ENCODE peak calls at places on chromosomes 4 and X, in seven cellular contexts. X is NCI-H446 treated with DMSO at 0.1 percent for 48 hours; M is NCI-H1694 treated with DMSO at 0.1 percent for 48 hours; E is H9; I is ELF-1; C is HFF-Myc; L is CD8-positive, alpha-beta memory T cell. D is an unnamed sample.

GRCh38 chr4:26484032-26484515 is 6.2 kb downstream of the CCKAR start:
- DNase-seq in M (no peak), X (no peak), L (no peak), E (no peak), C (no peak), I (peak), D (no peak)

GRCh38 chr4:94165256-94165655 is 42.4 kb upstream of the SMARCAD1 start:
- DNase-seq in M (no peak), E (peak), X (no peak), I (peak), L (no peak), C (no peak), D (no peak)

GRCh38 chr4:73740353-73740778 is at the start of gene CXCL8:
- DNase-seq in C (peak), L (no peak), X (no peak), E (no peak), M (no peak), I (no peak), D (no peak)

GRCh38 chr4:41360911-41361830 is 104.4 kb downstream of the UCHL1 start:
- DNase-seq in E (peak), X (no peak), L (no peak), I (peak), C (no peak), M (peak), D (no peak)

GRCh38 chr4:57193164-57193810 is 83.1 kb upstream of the IGFBP7 start:
- DNase-seq in E (no peak), X (peak), I (no peak), L (no peak), M (no peak), C (no peak), D (no peak)

GRCh38 chr4:52076731-52077130 is 25.6 kb downstream of the SPATA18 start:
- DNase-seq in L (no peak), C (no peak), X (no peak), I (peak), M (no peak), E (peak), D (no peak)

GRCh38 chr4:56326363-56326762 is 60.9 kb downstream of the AASDH start:
- DNase-seq in C (no peak), M (no peak), I (no peak), X (no peak), L (no peak), E (no peak), D (no peak)

GRCh38 chr4:15003441-15003890 is 1.2 kb downstream of the CPEB2 start:
- DNase-seq in M (peak), L (peak), I (no peak), E (peak), X (no peak), C (no peak), D (peak)

GRCh38 chr4:173367285-173367684 is 3.5 kb upstream of the SAP30 start:
- DNase-seq in I (no peak), E (no peak), X (no peak), L (no peak), M (no peak), C (no peak), D (no peak)

GRCh38 chr4:56220261-56220660 is 167.0 kb downstream of the AASDH start:
- DNase-seq in M (no peak), X (no peak), L (no peak), C (peak), E (no peak), I (no peak), D (no peak)

GRCh38 chrX:133085785-133086184 is 11.1 kb downstream of the USP26 start:
- DNase-seq in C (no peak), X (no peak), L (no peak), E (no peak), M (no peak), I (no peak), D (no peak)

GRCh38 chr4:14415146-14415545 is 587.1 kb upstream of the CPEB2 start:
- DNase-seq in M (no peak), X (no peak), C (no peak), L (no peak), E (no peak), I (peak), D (no peak)

GRCh38 chr4:36006226-36006625 is 238.1 kb downstream of the ARAP2 start:
- DNase-seq in X (no peak), M (no peak), L (no peak), I (no peak), C (no peak), E (no peak), D (no peak)

GRCh38 chr4:98672583-98673281 is 14.3 kb upstream of the TSPAN5 start:
- DNase-seq in M (no peak), I (no peak), C (no peak), L (no peak), E (no peak), X (no peak), D (no peak)

GRCh38 chr4:124484940-124485339 is 227.6 kb downstream of the ANKRD50 start:
- DNase-seq in X (no peak), L (no peak), I (no peak), C (no peak), E (no peak), M (no peak), D (no peak)

GRCh38 chr4:79682161-79682560 is 274.1 kb upstream of the GK2 start:
- DNase-seq in E (no peak), I (no peak), M (no peak), C (no peak), X (no peak), L (no peak), D (no peak)

GRCh38 chrX:129058405-129058804 is 464.9 kb downstream of the SMARCA1 start:
- DNase-seq in C (no peak), M (no peak), L (no peak), X (no peak), I (no peak), E (no peak), D (no peak)

GRCh38 chrX:48683411-48683982 is at the start of gene WAS:
- DNase-seq in E (no peak), M (no peak), I (no peak), X (no peak), L (peak), C (no peak), D (peak)

GRCh38 chr4:3009422-3009821 is 46.1 kb downstream of the GRK4 start:
- DNase-seq in L (no peak), M (no peak), E (peak), X (no peak), C (no peak), I (no peak), D (no peak)

GRCh38 chr4:97656034-97656720 is 487.1 kb downstream of the STPG2 start:
- DNase-seq in I (no peak), X (no peak), E (no peak), M (no peak), C (no peak), L (no peak), D (no peak)

GRCh38 chr4:4519296-4519898 is 22.5 kb downstream of the STX18 start:
- DNase-seq in I (no peak), E (no peak), X (no peak), C (no peak), M (no peak), L (no peak), D (no peak)

GRCh38 chr4:36310793-36311192 is 29.4 kb downstream of the DTHD1 start:
- DNase-seq in E (no peak), L (no peak), I (no peak), C (no peak), M (no peak), X (no peak), D (no peak)

GRCh38 chr4:185341841-185342240 is 53.9 kb downstream of the LRP2BP start:
- DNase-seq in M (no peak), L (no peak), I (no peak), E (no peak), C (no peak), X (no peak), D (no peak)